ENCODE peak calls at places on chromosomes 4 and X, in four cellular contexts. K, O, P and F are unnamed samples.

GRCh38 chr4:91267543-91267942 is 1036.2 kb upstream of the GRID2 start:
- DNase-seq in K (no peak), P (no peak), O (no peak), F (no peak)

GRCh38 chrX:30570505-30570904 is 7.1 kb downstream of the TASL start:
- DNase-seq in K (peak), P (no peak), O (peak), F (no peak)

GRCh38 chrX:22629105-22629725 is 356.5 kb downstream of the CBLL2 start:
- DNase-seq in P (no peak), K (no peak), O (no peak), F (no peak)

GRCh38 chr4:54659213-54660144 is 1.7 kb downstream of the KIT start:
- DNase-seq in P (peak), K (no peak), O (peak), F (no peak)

GRCh38 chrX:11929476-11929875 is 171.4 kb downstream of the MSL3 start:
- DNase-seq in O (no peak), K (no peak), P (no peak), F (no peak)

GRCh38 chrX:14064632-14065432 is 35.1 kb upstream of the GEMIN8 start:
- DNase-seq in P (no peak), O (no peak), K (peak), F (no peak)

GRCh38 chr4:51858605-51859211 is 15.8 kb downstream of the DCUN1D4 start:
- DNase-seq in O (no peak), K (no peak), P (no peak), F (no peak)

GRCh38 chr4:20288047-20288650 is 36.4 kb downstream of the SLIT2 start:
- DNase-seq in K (no peak), O (no peak), P (no peak), F (no peak)

GRCh38 chr4:144699565-144699964 is 53.6 kb downstream of the HHIP start:
- DNase-seq in P (no peak), O (no peak), K (no peak), F (no peak)

GRCh38 chr4:171594293-171594692 is 218.9 kb upstream of the GALNTL6 start:
- DNase-seq in K (no peak), O (no peak), P (no peak), F (peak)

GRCh38 chr4:67087897-67088296 is 457.4 kb downstream of the CENPC start:
- DNase-seq in P (peak), K (peak), O (peak), F (peak)

GRCh38 chr4:41963105-41963504 is 18.5 kb upstream of the DCAF4L1 start:
- DNase-seq in O (peak), K (no peak), P (no peak), F (no peak)

GRCh38 chr4:64417974-64418373 is 8.7 kb upstream of the TECRL start:
- DNase-seq in O (no peak), K (no peak), P (no peak), F (no peak)

GRCh38 chr4:87100093-87100634 is 120.3 kb downstream of the KLHL8 start:
- DNase-seq in K (no peak), O (no peak), P (no peak), F (no peak)

GRCh38 chr4:87101543-87102199 is 118.7 kb downstream of the KLHL8 start:
- DNase-seq in K (no peak), P (no peak), O (no peak), F (no peak)

GRCh38 chr4:87103086-87103485 is 117.3 kb downstream of the KLHL8 start:
- DNase-seq in K (no peak), P (no peak), O (no peak), F (no peak)

GRCh38 chr4:87105101-87105852 is 115.1 kb downstream of the KLHL8 start:
- DNase-seq in K (no peak), P (no peak), O (no peak), F (no peak)

DNA sequence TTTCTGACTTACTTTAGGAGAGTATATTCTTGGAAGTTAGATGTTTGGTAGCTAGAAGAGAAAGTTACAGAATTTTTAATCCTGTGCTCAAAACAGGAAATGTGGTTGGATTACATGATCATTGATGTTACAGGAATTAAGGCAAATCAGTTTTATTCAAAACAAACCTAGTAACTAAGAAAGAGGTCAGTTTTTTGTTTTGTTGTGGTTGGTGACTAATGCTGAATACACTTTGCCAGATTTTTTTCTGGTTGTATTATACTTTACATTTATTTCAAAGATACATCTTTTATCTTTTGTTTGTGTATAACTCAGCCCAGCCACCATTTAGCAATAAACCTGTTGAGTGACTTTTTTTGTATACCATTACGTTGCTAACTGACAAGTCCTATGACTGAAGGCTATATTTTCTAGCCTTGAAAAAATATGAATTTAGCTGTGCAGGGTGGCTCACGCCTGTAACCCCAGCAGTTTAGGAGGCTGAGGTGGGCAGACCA is 116.7 kb downstream of the KLHL8 start:
- DNase-seq in P (no peak), K (no peak), O (no peak), F (no peak)
- TF ChIP-seq TEAD4 in P (no peak), K (no peak), O (no peak), F (no peak)

DNA sequence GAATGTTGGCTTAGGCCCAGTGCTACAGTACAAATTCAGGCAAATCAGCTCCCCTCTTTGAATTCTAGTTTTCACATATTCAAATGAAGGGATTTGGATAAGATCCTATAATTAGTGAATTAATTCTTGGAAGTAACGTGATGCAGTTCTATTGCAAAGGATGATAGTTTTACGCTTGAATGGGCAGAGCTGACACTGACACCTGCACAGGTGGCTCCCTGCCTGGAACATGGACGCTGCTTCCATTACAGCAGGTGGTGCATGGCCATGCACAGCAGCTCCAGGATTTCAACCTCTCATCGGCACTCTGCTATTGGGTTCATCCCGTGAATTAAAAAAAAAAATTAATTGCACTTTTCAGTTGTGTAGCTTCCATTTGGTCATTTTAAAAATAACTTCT is 28.4 kb upstream of the RPS6KA6 start:
- DNase-seq in P (no peak), K (no peak), O (no peak), F (no peak)
- TF ChIP-seq TEAD4 in P (no peak), K (no peak), O (no peak), F (no peak)

GRCh38 chrX:111492085-111492484 is 19.4 kb upstream of the SERTM2 start:
- DNase-seq in K (no peak), P (no peak), O (peak), F (no peak)

DNA sequence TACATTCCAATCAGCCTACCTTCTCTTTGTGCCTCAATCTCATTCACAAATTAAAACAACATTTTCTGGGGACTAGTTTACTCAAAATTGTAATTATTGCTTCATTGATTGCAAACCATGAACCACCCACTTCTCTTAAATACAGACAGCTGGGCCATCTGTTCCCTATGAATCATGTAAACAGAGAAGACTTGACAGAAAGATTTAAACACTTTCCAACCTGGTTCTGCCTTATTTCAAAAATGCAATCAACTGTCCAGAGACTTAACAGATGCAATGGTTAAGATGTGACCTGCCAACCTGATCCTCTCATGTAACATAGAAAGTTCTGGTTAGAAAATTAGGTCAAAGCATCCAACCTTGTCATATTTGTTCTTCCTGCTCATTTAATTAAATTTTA is 20.8 kb upstream of the SERTM2 start:
- DNase-seq in K (no peak), P (no peak), O (no peak), F (no peak)
- TF ChIP-seq TEAD4 in K (no peak), P (no peak), O (no peak), F (no peak)

GRCh38 chrX:69163936-69164741 is 1.1 kb downstream of the PJA1 start:
- DNase-seq in O (peak), P (no peak), K (peak), F (peak)
- TF ChIP-seq TEAD4 in O (no peak), P (no peak), K (no peak), F (no peak)

GRCh38 chr4:184812181-184812542 is 13.6 kb downstream of the ACSL1 start:
- DNase-seq in K (no peak), P (no peak), O (no peak), F (no peak)

GRCh38 chr4:184815046-184815877 is 10.5 kb downstream of the ACSL1 start:
- DNase-seq in O (peak), K (peak), P (no peak), F (no peak)

GRCh38 chr4:184816962-184817361 is 8.8 kb downstream of the ACSL1 start:
- DNase-seq in K (no peak), O (no peak), P (no peak), F (no peak)

GRCh38 chr4:184812651-184813181 is 13.1 kb downstream of the ACSL1 start:
- DNase-seq in O (no peak), P (no peak), K (no peak), F (no peak)

GRCh38 chr4:184814686-184815045 is 11.1 kb downstream of the ACSL1 start:
- DNase-seq in O (no peak), P (no peak), K (no peak), F (no peak)
- TF ChIP-seq TEAD4 in O (no peak), P (no peak), K (no peak), F (no peak)

GRCh38 chr4:14361084-14361483 is 641.2 kb upstream of the CPEB2 start:
- DNase-seq in P (no peak), O (no peak), K (no peak), F (no peak)
- TF ChIP-seq TEAD4 in P (no peak), O (no peak), K (no peak), F (no peak)

GRCh38 chrX:50638123-50638522 is 167.5 kb upstream of the DGKK start:
- DNase-seq in K (no peak), P (no peak), O (no peak), F (no peak)

GRCh38 chrX:50635162-50635561 is 164.5 kb upstream of the DGKK start:
- DNase-seq in K (no peak), O (no peak), P (no peak), F (no peak)

GRCh38 chrX:50635811-50636365 is 165.3 kb upstream of the DGKK start:
- DNase-seq in P (no peak), O (peak), K (no peak), F (no peak)
- TF ChIP-seq TEAD4 in P (no peak), O (no peak), K (no peak), F (no peak)

DNA sequence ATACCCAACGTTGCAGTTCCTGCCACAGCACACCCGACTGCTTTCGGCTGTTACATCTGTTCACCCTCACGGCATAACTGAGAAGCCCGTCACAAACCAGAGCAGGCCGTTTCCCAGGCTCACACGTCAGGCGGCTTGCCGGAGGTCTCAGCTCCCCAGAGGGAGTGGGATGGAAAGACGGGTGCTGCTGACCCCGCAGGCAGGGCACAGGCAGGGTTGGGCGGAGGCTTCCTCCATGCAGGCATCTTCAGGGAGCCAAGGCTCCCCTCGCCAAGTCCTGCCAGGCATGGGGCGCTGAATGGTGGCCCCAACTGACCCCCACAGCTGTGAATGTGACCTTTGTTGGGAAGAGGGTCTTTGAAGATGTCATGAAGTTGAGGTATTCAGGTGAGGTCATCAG is 57.5 kb downstream of the ACOX3 start:
- DNase-seq in P (no peak), O (no peak), K (no peak), F (no peak)
- TF ChIP-seq TEAD4 in P (no peak), O (no peak), K (no peak), F (no peak)